ENCODE peak calls at places on chromosomes 6 and 20, in six cellular contexts. C is brain microvascular endothelial cell, J is GM18507, A is chondrocyte, S is kidney, G is spleen. B is an unnamed sample.

GRCh38 chr6:113318553-113318952 is 538.6 kb upstream of the MARCKS start:
- DNase-seq in S (no peak), J (no peak), A (no peak), G (no peak), C (peak), B (no peak)

GRCh38 chr20:51583499-51583898 is 41.0 kb upstream of the NFATC2 start:
- DNase-seq in A (no peak), J (no peak), G (no peak), S (no peak), C (no peak), B (no peak)

GRCh38 chr6:163620101-163620500 is 205.6 kb downstream of the QKI start:
- DNase-seq in A (no peak), G (no peak), C (no peak), J (no peak), S (no peak), B (no peak)

GRCh38 chr6:49257549-49257948 is 205.5 kb downstream of the MMUT start:
- DNase-seq in G (no peak), C (no peak), J (no peak), S (no peak), A (no peak), B (no peak)

GRCh38 chr20:57617079-57617795 is 3.0 kb downstream of the ZBP1 start:
- DNase-seq in C (no peak), J (no peak), A (no peak), S (peak), G (peak), B (no peak)

GRCh38 chr6:72042088-72042487 is 155.7 kb downstream of the RIMS1 start:
- DNase-seq in J (no peak), S (no peak), C (no peak), G (no peak), A (no peak), B (no peak)

GRCh38 chr6:89790403-89790802 is 29.2 kb downstream of the MDN1 start:
- DNase-seq in G (no peak), S (no peak), C (no peak), A (no peak), J (no peak), B (no peak)

GRCh38 chr6:146985111-146985510 is 219.1 kb upstream of the STXBP5 start:
- DNase-seq in J (no peak), G (no peak), C (no peak), S (no peak), A (no peak), B (no peak)

GRCh38 chr6:2862712-2863174 is 21.1 kb upstream of the SERPINB1 start:
- DNase-seq in S (no peak), A (no peak), C (no peak), G (no peak), J (no peak), B (no peak)

GRCh38 chr6:94215614-94216013 is 796.3 kb upstream of the EPHA7 start:
- DNase-seq in G (no peak), C (no peak), J (no peak), A (no peak), S (no peak), B (no peak)